ENCODE peak calls at places on chromosomes 7 and 10, in ten cellular contexts. B, L, R, I, N, D, X, O, Z and T are unnamed samples.

GRCh38 chr7:66542528-66543373 is 85.9 kb upstream of the KCTD7 start:
- DNase-seq in L (no peak), N (no peak), I (peak), O (no peak), R (no peak), Z (peak), B (no peak), D (peak), X (no peak), T (peak)

GRCh38 chr10:101060951-101061813 is 607 bp upstream of the KAZALD1 start:
- DNase-seq in Z (peak), R (peak), O (peak), N (peak), D (peak), L (peak), I (peak), B (peak), X (peak), T (peak)

GRCh38 chr7:30931927-30932540 is 20.4 kb downstream of the AQP1 start:
- DNase-seq in I (no peak), O (no peak), D (no peak), R (no peak), N (no peak), Z (no peak), L (peak), B (no peak), X (no peak), T (no peak)

GRCh38 chr7:35849158-35849831 is 48.4 kb downstream of the SEPTIN7 start:
- DNase-seq in R (no peak), O (no peak), N (peak), B (no peak), L (no peak), Z (no peak), I (peak), X (peak), D (no peak), T (no peak)

GRCh38 chr10:11434323-11434722 is 177.1 kb downstream of the USP6NL start:
- DNase-seq in R (no peak), L (no peak), O (peak), Z (no peak), N (peak), I (no peak), B (no peak), X (no peak), D (no peak), T (no peak)

GRCh38 chr10:44180321-44181154 is 204.4 kb downstream of the CXCL12 start:
- DNase-seq in D (peak), I (peak), B (no peak), R (no peak), O (no peak), X (peak), Z (peak), N (no peak), L (peak), T (peak)

GRCh38 chr7:8201846-8202441 is 60.0 kb downstream of the ICA1 start:
- DNase-seq in Z (no peak), O (no peak), L (no peak), N (no peak), R (no peak), D (no peak), I (no peak), X (peak), B (no peak), T (no peak)

GRCh38 chr7:25360471-25360870 is 132.2 kb upstream of the NPVF start:
- DNase-seq in L (peak), D (no peak), N (no peak), B (no peak), Z (no peak), X (no peak), O (no peak), I (no peak), R (no peak), T (no peak)

GRCh38 chr7:131424219-131424822 is 96.6 kb downstream of the MKLN1 start:
- DNase-seq in N (peak), O (peak), L (peak), X (peak), D (peak), Z (peak), R (peak), B (no peak), I (peak), T (peak)

GRCh38 chr10:1731592-1731991 is 5.7 kb downstream of the ADARB2 start:
- DNase-seq in R (no peak), L (no peak), B (no peak), D (no peak), Z (no peak), I (no peak), X (no peak), N (no peak), O (no peak), T (no peak)

GRCh38 chr10:1733720-1734119 is 3.6 kb downstream of the ADARB2 start:
- DNase-seq in R (no peak), L (no peak), X (no peak), N (no peak), I (no peak), B (no peak), D (no peak), O (no peak), Z (no peak), T (no peak)

GRCh38 chr10:1734288-1734687 is 3.0 kb downstream of the ADARB2 start:
- DNase-seq in X (no peak), I (no peak), R (no peak), N (no peak), L (no peak), B (no peak), Z (no peak), O (no peak), D (no peak), T (no peak)

GRCh38 chr10:1735562-1735961 is 1.8 kb downstream of the ADARB2 start:
- DNase-seq in B (no peak), O (no peak), Z (no peak), R (no peak), I (no peak), L (no peak), D (no peak), X (no peak), N (no peak), T (no peak)

DNA sequence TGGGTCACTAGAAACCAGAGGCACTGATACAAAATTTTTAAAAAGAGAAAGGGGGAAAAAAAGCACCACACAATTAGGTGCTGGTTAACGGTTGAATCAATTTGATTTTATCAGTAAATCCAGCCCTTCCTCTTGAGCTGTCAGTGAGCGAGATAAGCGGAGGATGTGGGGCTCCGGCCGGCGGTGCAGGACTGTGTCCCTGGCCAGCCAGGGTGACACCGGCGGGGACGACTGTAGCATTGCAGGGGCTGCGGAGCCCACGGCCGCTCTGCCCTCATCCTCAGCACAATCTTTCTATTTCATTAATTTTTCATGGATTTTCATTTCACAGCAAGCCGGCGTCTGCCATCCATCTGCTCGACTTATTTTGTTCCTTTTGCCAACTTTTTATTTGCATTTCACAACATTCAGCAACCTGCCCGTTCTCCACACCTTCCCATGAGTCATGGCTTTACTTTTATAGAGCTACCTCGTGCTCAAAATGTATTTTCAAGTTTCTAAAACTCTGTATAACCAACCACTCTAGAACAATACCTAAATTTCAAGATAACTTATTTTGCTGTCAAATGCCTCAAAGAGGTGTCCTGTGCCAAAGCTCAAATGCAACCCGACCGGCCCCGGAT is 4.7 kb downstream of the ADARB2 start:
- DNase-seq in N (no peak), L (no peak), X (no peak), B (no peak), O (no peak), R (no peak), Z (peak), I (no peak), D (no peak), T (no peak)
- H2AFZ ChIP-seq in N (no peak), L (no peak), X (no peak), B (no peak), O (no peak), R (no peak), Z (no peak), I (no peak), D (no peak), T (no peak)

DNA sequence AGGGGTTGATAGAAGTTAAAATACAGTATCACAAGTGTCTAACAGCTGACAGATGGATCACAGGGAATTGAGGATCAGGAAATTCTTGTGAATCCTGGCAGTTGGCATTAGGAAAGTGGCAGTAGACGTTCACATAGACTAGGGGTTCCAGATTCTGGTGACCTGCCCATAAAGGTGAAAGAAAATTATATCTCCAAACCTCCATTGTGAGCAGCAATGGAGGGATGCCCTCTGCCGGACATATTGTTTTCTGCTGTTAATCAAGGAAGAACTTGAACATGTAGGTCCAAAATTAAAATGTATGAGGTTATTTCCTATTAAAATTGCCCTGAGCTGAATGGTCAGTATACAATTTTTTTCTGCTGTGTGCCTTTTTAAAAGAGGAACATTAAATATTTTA is 5.1 kb downstream of the NME8 start:
- DNase-seq in L (peak), B (no peak), Z (peak), D (peak), X (no peak), N (peak), I (no peak), R (peak), O (peak), T (no peak)
- H2AFZ ChIP-seq in L (no peak), B (no peak), Z (no peak), D (no peak), X (no peak), N (no peak), I (no peak), R (no peak), O (no peak), T (no peak)

GRCh38 chr7:49852619-49853462 is 79.4 kb downstream of the VWC2 start:
- DNase-seq in B (peak), Z (peak), R (no peak), I (peak), O (peak), D (peak), X (peak), L (peak), N (peak), T (peak)
- H2AFZ ChIP-seq in B (peak), Z (no peak), R (no peak), I (no peak), O (no peak), D (no peak), X (peak), L (no peak), N (peak), T (no peak)

DNA sequence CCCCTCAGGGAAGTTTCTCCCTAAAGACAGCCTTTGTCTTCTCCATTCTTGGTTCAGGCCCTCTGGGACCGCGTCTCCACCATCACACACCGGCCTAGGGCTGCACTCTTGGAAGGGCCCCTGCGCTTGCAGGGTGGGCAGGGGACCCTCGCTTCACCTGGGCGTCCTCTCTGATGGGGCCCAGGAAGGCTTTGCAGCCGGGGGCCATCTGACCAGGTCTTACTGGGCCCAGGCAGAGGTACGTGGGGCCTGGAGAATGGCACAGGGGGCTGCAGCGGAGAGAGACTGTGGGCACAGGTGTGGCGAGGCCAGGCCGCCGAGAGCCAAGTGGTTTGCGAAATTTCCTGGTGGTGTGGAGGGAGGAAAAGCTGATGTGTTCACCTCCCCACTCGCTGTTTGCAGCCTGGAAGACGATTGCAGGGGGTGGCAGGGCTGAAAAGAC is 44.4 kb downstream of the ALOX5 start:
- DNase-seq in I (no peak), Z (no peak), L (no peak), R (no peak), B (no peak), O (no peak), X (no peak), D (no peak), N (no peak), T (no peak)
- H2AFZ ChIP-seq in I (peak), Z (no peak), L (peak), R (peak), B (peak), O (no peak), X (peak), D (peak), N (peak), T (no peak)

GRCh38 chr7:133313575-133313974 is 60.7 kb downstream of the EXOC4 start:
- DNase-seq in X (no peak), D (no peak), I (no peak), R (no peak), N (no peak), Z (no peak), B (no peak), L (no peak), O (no peak), T (no peak)

GRCh38 chr7:133310232-133310852 is 57.5 kb downstream of the EXOC4 start:
- DNase-seq in N (no peak), L (peak), O (peak), Z (no peak), X (no peak), R (peak), I (peak), D (no peak), B (no peak), T (peak)

GRCh38 chr7:133319842-133320241 is 67.0 kb downstream of the EXOC4 start:
- DNase-seq in N (no peak), R (no peak), X (no peak), I (no peak), L (no peak), D (no peak), Z (no peak), O (no peak), B (no peak), T (no peak)

GRCh38 chr7:133314084-133314483 is 61.2 kb downstream of the EXOC4 start:
- DNase-seq in B (no peak), X (no peak), I (no peak), L (no peak), Z (no peak), D (no peak), N (no peak), R (no peak), O (no peak), T (no peak)

GRCh38 chr7:133315332-133316040 is 62.6 kb downstream of the EXOC4 start:
- DNase-seq in O (no peak), N (no peak), R (peak), L (no peak), X (no peak), Z (no peak), B (no peak), D (peak), I (peak), T (peak)
- H2AFZ ChIP-seq in O (no peak), N (no peak), R (no peak), L (no peak), X (no peak), Z (no peak), B (no peak), D (no peak), I (no peak), T (no peak)

GRCh38 chr7:91922857-91923256 is 17.8 kb upstream of the AKAP9 start:
- DNase-seq in X (no peak), B (no peak), D (no peak), I (peak), L (no peak), N (no peak), Z (no peak), O (no peak), R (no peak), T (no peak)
- H2AFZ ChIP-seq in X (no peak), B (no peak), D (no peak), I (no peak), L (no peak), N (no peak), Z (peak), O (no peak), R (no peak), T (no peak)

GRCh38 chr7:121045090-121045489 is 56.6 kb downstream of the CPED1 start:
- DNase-seq in O (no peak), B (no peak), Z (no peak), L (no peak), D (no peak), R (no peak), I (no peak), N (no peak), X (no peak), T (no peak)
- H2AFZ ChIP-seq in O (no peak), B (no peak), Z (no peak), L (no peak), D (no peak), R (no peak), I (no peak), N (peak), X (peak), T (no peak)

DNA sequence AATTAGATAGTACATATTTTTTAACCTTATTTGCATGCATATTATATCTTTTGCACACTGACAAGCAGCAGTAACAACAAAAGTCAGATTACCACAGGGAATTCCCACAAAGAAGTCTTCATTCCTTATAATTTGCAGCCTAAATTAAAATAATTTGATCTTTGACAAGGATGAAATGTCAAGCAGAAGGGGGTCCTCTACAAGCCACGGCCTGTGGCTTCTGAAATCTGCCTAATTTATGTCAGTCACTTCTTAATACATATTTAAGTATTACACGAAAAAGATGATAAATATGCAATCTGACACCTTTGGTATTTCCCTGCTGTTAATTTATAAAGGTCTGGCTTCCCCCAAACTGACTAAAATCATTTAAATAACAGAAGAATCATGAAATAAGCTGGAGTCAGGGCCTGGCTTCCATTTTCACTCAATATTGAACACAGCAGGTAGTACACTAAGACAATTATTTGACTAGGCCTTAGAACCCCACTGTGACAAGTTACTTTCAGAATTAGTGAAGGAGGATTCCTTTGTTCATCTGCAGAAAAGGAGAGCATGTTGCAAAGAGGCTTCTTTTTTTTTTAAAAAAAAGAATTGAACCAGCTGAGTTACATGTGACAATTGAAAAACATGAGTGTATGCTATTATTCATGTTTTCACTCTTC is 351.1 kb upstream of the ETV1 start:
- DNase-seq in L (no peak), D (no peak), O (no peak), Z (no peak), X (no peak), B (no peak), R (no peak), I (no peak), N (peak), T (no peak)
- H2AFZ ChIP-seq in L (no peak), D (peak), O (no peak), Z (no peak), X (no peak), B (peak), R (no peak), I (no peak), N (no peak), T (no peak)